ENCODE peak calls at places on chromosomes 6 and 20, in six cellular contexts. A, I, M, F, Z and P are unnamed samples.

GRCh38 chr6:20686142-20686541 is 151.9 kb downstream of the CDKAL1 start:
- DNase-seq in A (no peak), F (no peak), Z (no peak), I (no peak), M (no peak), P (no peak)

GRCh38 chr6:16438677-16439615 is 200.6 kb downstream of the GMPR start:
- DNase-seq in A (peak), Z (no peak), M (peak), F (peak), I (no peak), P (no peak)

GRCh38 chr20:62873280-62873679 is 11.7 kb upstream of the TCFL5 start:
- DNase-seq in A (no peak), Z (no peak), I (no peak), M (no peak), F (no peak), P (no peak)

GRCh38 chr6:52574709-52575489 is 2.0 kb downstream of the TRAM2 start:
- DNase-seq in Z (no peak), I (no peak), A (no peak), M (no peak), F (peak), P (peak)

GRCh38 chr6:90369024-90369519 is 72.4 kb upstream of the BACH2 start:
- DNase-seq in Z (no peak), I (peak), M (peak), A (peak), F (peak), P (no peak)

GRCh38 chr6:148179786-148180185 is 162.9 kb upstream of the SASH1 start:
- DNase-seq in I (no peak), M (peak), A (no peak), F (peak), Z (no peak), P (no peak)

GRCh38 chr6:63537126-63537958 is 34.9 kb upstream of the LOC128125822 start:
- DNase-seq in Z (no peak), I (no peak), M (peak), F (peak), A (no peak), P (no peak)

GRCh38 chr20:62778601-62779416 is 17.5 kb upstream of the MRGBP start:
- DNase-seq in Z (no peak), F (no peak), M (no peak), A (no peak), I (no peak), P (no peak)

GRCh38 chr20:54067606-54068174 is 2.7 kb downstream of the BCAS1 start:
- DNase-seq in A (no peak), I (no peak), M (peak), F (peak), Z (peak), P (no peak)

GRCh38 chr6:43278524-43279078 is 19.5 kb upstream of the SLC22A7 start:
- DNase-seq in Z (no peak), A (no peak), M (no peak), I (peak), F (peak), P (no peak)

GRCh38 chr20:20370087-20370575 is 2.2 kb downstream of the INSM1 start:
- DNase-seq in Z (no peak), M (no peak), F (no peak), A (no peak), I (no peak), P (no peak)

GRCh38 chr20:20371681-20372080 is 3.8 kb downstream of the INSM1 start:
- DNase-seq in A (no peak), M (no peak), I (no peak), F (no peak), Z (no peak), P (no peak)

GRCh38 chr20:20375862-20376261 is 8.0 kb downstream of the INSM1 start:
- DNase-seq in A (no peak), M (no peak), Z (no peak), I (no peak), F (no peak), P (no peak)

GRCh38 chr20:20371133-20371532 is 3.2 kb downstream of the INSM1 start:
- DNase-seq in M (no peak), I (no peak), A (no peak), Z (no peak), F (no peak), P (no peak)

DNA sequence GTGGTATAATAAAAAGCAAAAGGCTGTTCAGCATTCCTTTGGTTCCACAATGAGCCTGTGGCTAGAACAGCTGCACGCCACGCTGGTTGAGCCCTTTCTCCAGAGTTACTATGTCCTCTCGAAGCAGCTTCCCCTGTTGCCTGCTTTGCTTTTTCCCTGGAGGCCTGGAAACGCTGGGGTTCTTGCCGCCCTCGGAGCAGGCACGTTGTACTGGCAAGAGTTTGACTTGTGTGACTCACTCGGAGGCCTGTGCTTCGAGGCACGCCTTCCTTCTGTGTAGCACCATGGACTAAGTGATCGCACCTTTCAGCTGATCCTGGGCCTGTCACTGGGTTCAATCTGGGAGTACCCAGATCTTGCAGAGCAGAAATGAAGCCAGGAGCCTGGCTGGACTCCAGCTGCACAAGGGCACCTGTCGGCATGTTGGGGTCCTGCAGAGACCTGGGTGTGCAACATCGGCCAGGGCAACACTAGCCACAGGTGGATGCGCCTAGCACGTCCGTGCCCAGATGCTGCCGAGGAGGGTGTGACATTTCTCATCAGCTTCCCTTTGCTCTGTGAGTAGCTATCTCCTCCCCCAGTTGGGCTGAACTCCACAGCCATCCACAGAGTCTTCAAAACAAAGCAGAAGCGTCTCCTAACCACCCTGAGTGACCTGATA is 5.3 kb downstream of the INSM1 start:
- DNase-seq in I (peak), A (no peak), Z (no peak), F (peak), M (peak), P (no peak)
- TF ChIP-seq CTCF in I (no peak), A (no peak), Z (no peak), F (no peak), M (no peak), P (no peak)

GRCh38 chr20:10636326-10636818 is 37.4 kb downstream of the JAG1 start:
- DNase-seq in F (peak), I (no peak), Z (no peak), M (peak), A (no peak), P (no peak)
- TF ChIP-seq CTCF in F (no peak), I (no peak), Z (no peak), M (no peak), A (no peak), P (no peak)

GRCh38 chr6:106163446-106163965 is 77.4 kb downstream of the PRDM1 start:
- DNase-seq in Z (no peak), M (peak), A (peak), I (peak), F (peak), P (no peak)
- TF ChIP-seq CTCF in Z (no peak), M (no peak), A (no peak), I (peak), F (peak), P (no peak)

GRCh38 chr6:118693562-118693961 is 42.2 kb upstream of the CEP85L start:
- DNase-seq in I (no peak), Z (no peak), F (no peak), A (no peak), M (no peak), P (no peak)

GRCh38 chr6:118696262-118696661 is 44.9 kb upstream of the CEP85L start:
- DNase-seq in M (no peak), I (no peak), Z (no peak), F (no peak), A (no peak), P (no peak)

GRCh38 chr6:118697554-118697953 is 46.2 kb upstream of the CEP85L start:
- DNase-seq in A (no peak), I (no peak), Z (no peak), F (no peak), M (no peak), P (no peak)
- TF ChIP-seq CTCF in A (no peak), I (no peak), Z (no peak), F (no peak), M (no peak), P (no peak)

GRCh38 chr20:60223174-60223573 is 265.0 kb downstream of the CDH26 start:
- DNase-seq in I (no peak), F (no peak), A (no peak), Z (no peak), M (no peak), P (no peak)

GRCh38 chr20:60228255-60228654 is 270.0 kb downstream of the CDH26 start:
- DNase-seq in I (no peak), Z (no peak), F (no peak), M (no peak), A (no peak), P (no peak)

GRCh38 chr20:60222497-60222896 is 264.3 kb downstream of the CDH26 start:
- DNase-seq in Z (no peak), F (no peak), I (no peak), A (no peak), M (no peak), P (no peak)

GRCh38 chr20:60221593-60221992 is 263.4 kb downstream of the CDH26 start:
- DNase-seq in F (no peak), M (no peak), Z (no peak), I (no peak), A (no peak), P (no peak)

GRCh38 chr20:60224914-60225313 is 266.7 kb downstream of the CDH26 start:
- DNase-seq in I (no peak), F (peak), Z (no peak), M (peak), A (peak), P (no peak)
- TF ChIP-seq CTCF in I (peak), F (peak), Z (peak), M (peak), A (no peak), P (no peak)

GRCh38 chr6:120056085-120056484 is 706.5 kb upstream of the MAN1A1 start:
- DNase-seq in F (no peak), A (no peak), Z (no peak), M (peak), I (no peak), P (no peak)
- TF ChIP-seq CTCF in F (peak), A (no peak), Z (peak), M (peak), I (peak), P (no peak)

DNA sequence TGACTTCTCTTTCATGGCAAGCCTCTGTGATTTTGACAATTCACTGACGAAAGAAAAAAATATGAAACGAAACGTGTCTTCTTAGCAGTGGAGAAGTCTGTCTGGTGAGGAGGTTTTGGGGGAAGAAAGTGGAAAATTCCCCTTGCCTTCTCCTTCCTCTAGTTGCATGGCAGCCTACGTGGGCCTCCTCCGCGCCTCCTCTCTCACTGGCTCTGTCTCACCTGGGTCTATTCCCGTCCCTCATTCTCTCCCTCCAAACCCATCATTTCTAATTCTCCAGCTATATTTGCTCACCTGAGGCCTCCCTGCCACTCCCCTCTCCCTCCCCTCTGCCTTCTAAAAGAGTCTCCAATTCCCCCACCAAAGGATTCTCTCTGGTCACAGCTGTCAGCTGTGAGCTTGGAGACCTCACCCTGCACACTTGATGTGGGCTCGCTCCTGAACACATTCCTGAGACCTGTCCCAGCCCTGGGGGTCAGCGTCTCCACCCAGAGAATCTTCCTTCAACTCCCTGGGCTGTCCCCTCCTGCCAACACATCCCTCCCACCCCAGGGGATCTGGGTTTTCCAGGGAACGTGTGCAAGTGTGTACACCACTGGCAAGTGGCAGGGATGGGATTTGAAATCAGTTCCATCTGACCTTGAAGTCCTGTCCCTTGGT is 159.6 kb upstream of the PMEPA1 start:
- DNase-seq in Z (no peak), I (no peak), A (no peak), F (no peak), M (no peak), P (no peak)
- TF ChIP-seq CTCF in Z (no peak), I (no peak), A (no peak), F (no peak), M (no peak), P (no peak)